ENCODE peak calls at places on chromosomes 3 and 15, in seven cellular contexts. D is stimulated activated CD4-positive, alpha-beta T cell treated with anti-CD3 and anti-CD28 coated beads, Interleukin-4, amount 100 ng/mL, for 1 hour; Q is smooth muscle cell of the brain vasculature; U is GM23248; V is posterior vena cava; Z is activated T-cell treated with anti-CD3 and anti-CD28 coated beads, Interleukin-2, amount 50 U/mL, for 1 hour; X is head of caudate nucleus. K is an unnamed sample.

GRCh38 chr3:65685621-65686020 is 353.1 kb downstream of the MAGI1 start:
- DNase-seq in Z (no peak), Q (peak; percentile 31), X (no peak), U (peak; percentile 28), D (no peak), V (no peak), K (no peak)

GRCh38 chr3:45225465-45226205 is 452 bp downstream of the TMEM158 start:
- DNase-seq in V (no peak), Z (peak; percentile 57), U (peak; percentile 73), D (peak; percentile 44), X (no peak), Q (no peak), K (peak; percentile 50)

GRCh38 chr15:64985382-64986033 is 4.2 kb downstream of the SPG21 start:
- DNase-seq in U (no peak), Q (no peak), X (no peak), D (no peak), Z (no peak), V (no peak), K (no peak)

GRCh38 chr15:28114721-28115622 is 15.9 kb upstream of the OCA2 start:
- DNase-seq in U (peak; percentile 41), D (no peak), Q (peak; percentile 33), X (no peak), V (peak; percentile 68), Z (no peak), K (no peak)

GRCh38 chr3:101848326-101848725 is 988 bp upstream of the NFKBIZ start:
- DNase-seq in V (no peak), D (no peak), X (no peak), Q (no peak), Z (no peak), U (no peak), K (no peak)

GRCh38 chr15:66766282-66767228 is 64.5 kb downstream of the SMAD6 start:
- DNase-seq in Z (no peak), Q (no peak), X (no peak), U (peak; percentile 94), V (no peak), D (no peak), K (no peak)

GRCh38 chr3:161859870-161860450 is 363.4 kb downstream of the OTOL1 start:
- DNase-seq in V (no peak), U (no peak), D (no peak), X (no peak), Z (no peak), Q (no peak), K (no peak)

GRCh38 chr3:126356373-126357298 is 572 bp downstream of the KLF15 start:
- DNase-seq in U (peak; percentile 49), D (no peak), Q (no peak), Z (peak; percentile 31), X (peak; percentile 71), V (no peak), K (peak; percentile 16)

GRCh38 chr3:139299261-139300132 is 44.3 kb upstream of the MRPS22 start:
- DNase-seq in U (peak; percentile 74), V (no peak), D (no peak), Q (no peak), X (no peak), Z (no peak), K (no peak)

GRCh38 chr15:27454281-27455060 is 483.5 kb downstream of the GABRG3 start:
- DNase-seq in D (no peak), X (no peak), V (no peak), Q (peak; percentile 23), U (peak; percentile 85), Z (no peak), K (no peak)

GRCh38 chr3:188546835-188547670 is 393.1 kb downstream of the LPP start:
- DNase-seq in V (no peak), D (no peak), U (peak; percentile 29), Z (no peak), Q (no peak), X (no peak), K (no peak)

GRCh38 chr15:75809986-75810750 is 33.1 kb upstream of the UBE2Q2 start:
- DNase-seq in X (no peak), Q (no peak), U (peak; percentile 44), Z (no peak), V (no peak), D (no peak), K (peak; percentile 28)

GRCh38 chr3:115084686-115085085 is 62.4 kb downstream of the ZBTB20 start:
- DNase-seq in V (no peak), X (no peak), Q (no peak), Z (no peak), D (no peak), U (peak; percentile 35), K (no peak)

GRCh38 chr3:185549111-185549510 is 3.3 kb downstream of the LIPH start:
- DNase-seq in Z (no peak), D (no peak), V (no peak), X (no peak), Q (peak; percentile 46), U (peak; percentile 99), K (no peak)

GRCh38 chr15:61198722-61199121 is 30.4 kb downstream of the RORA start:
- DNase-seq in D (no peak), Q (no peak), V (no peak), U (no peak), X (no peak), Z (no peak), K (no peak)

GRCh38 chr3:163560459-163560858 is 1517.8 kb downstream of the SI start:
- DNase-seq in D (no peak), Z (no peak), Q (no peak), X (no peak), V (no peak), U (no peak), K (no peak)

GRCh38 chr3:94146455-94146854 is 83.6 kb downstream of the NSUN3 start:
- DNase-seq in U (peak; percentile 7), Z (no peak), D (no peak), X (no peak), V (no peak), Q (no peak), K (no peak)

GRCh38 chr3:32297366-32297765 is 58.9 kb downstream of the CMTM8 start:
- DNase-seq in X (no peak), Z (peak; percentile 65), V (no peak), Q (no peak), D (peak; percentile 42), U (no peak), K (peak; percentile 71)

GRCh38 chr3:14152233-14152962 is 26.0 kb downstream of the XPC start:
- DNase-seq in D (no peak), V (no peak), Q (no peak), U (no peak), X (no peak), Z (no peak), K (no peak)

GRCh38 chr3:74054566-74054965 is 429.8 kb upstream of the PDZRN3 start:
- DNase-seq in V (no peak), X (no peak), U (no peak), Q (no peak), Z (no peak), D (no peak), K (no peak)

GRCh38 chr15:59224474-59224873 is 17.8 kb downstream of the LDHAL6B start:
- DNase-seq in Z (no peak), U (no peak), X (no peak), V (no peak), Q (no peak), D (no peak), K (no peak)

GRCh38 chr15:32834156-32834555 is 116.4 kb downstream of the GREM1 start:
- DNase-seq in Z (no peak), D (no peak), Q (no peak), X (no peak), V (no peak), U (no peak), K (no peak)

GRCh38 chr15:73809728-73810501 is 56.8 kb upstream of the INSYN1 start:
- DNase-seq in V (no peak), Z (no peak), D (no peak), Q (no peak), X (no peak), U (peak; percentile 58), K (no peak)

GRCh38 chr3:190105876-190106275 is 14.8 kb downstream of the P3H2 start:
- DNase-seq in Q (no peak), V (no peak), D (no peak), U (peak; percentile 45), Z (no peak), X (no peak), K (no peak)

GRCh38 chr3:16468114-16469098 is 45.1 kb downstream of the RFTN1 start:
- DNase-seq in X (no peak), U (no peak), D (no peak), Z (peak; percentile 27), V (no peak), Q (no peak), K (no peak)

GRCh38 chr15:67819636-67820035 is 5.7 kb upstream of the SKOR1 start:
- DNase-seq in D (no peak), V (peak; percentile 62), U (no peak), X (no peak), Q (no peak), Z (no peak), K (no peak)

K was measured in activated CD4-positive, alpha-beta memory T cell treated with anti-CD3 and anti-CD28 coated beads for 36 hours.